ENCODE peak calls at places on chromosome 20, in four cellular contexts. H, S, P and L are unnamed samples.

GRCh38 chr20:57809661-57810172 is 99.9 kb upstream of the PMEPA1 start:
- DNase-seq in H (no peak), S (no peak), P (peak), L (no peak)

GRCh38 chr20:62741701-62742491 is 33.3 kb downstream of the NTSR1 start:
- DNase-seq in H (no peak), S (no peak), P (no peak), L (no peak)

GRCh38 chr20:34638532-34638931 is 38.4 kb downstream of the PIGU start:
- DNase-seq in H (no peak), S (no peak), P (no peak), L (no peak)

GRCh38 chr20:11064946-11065345 is 391.1 kb upstream of the JAG1 start:
- DNase-seq in H (no peak), S (no peak), P (no peak), L (no peak)

GRCh38 chr20:48467622-48468021 is 360.2 kb downstream of the PREX1 start:
- DNase-seq in H (no peak), S (no peak), P (no peak), L (no peak)

GRCh38 chr20:13857961-13858360 is 73.1 kb downstream of the NDUFAF5 start:
- DNase-seq in H (no peak), S (no peak), P (no peak), L (no peak)

GRCh38 chr20:54208492-54209044 is 681 bp downstream of the PFDN4 start:
- DNase-seq in H (no peak), S (no peak), P (no peak), L (no peak)

GRCh38 chr20:63372971-63373885 is 12.1 kb upstream of the CHRNA4 start:
- DNase-seq in H (no peak), S (no peak), P (peak), L (no peak)

GRCh38 chr20:63653041-63653973 is at the start of gene STMN3:
- DNase-seq in H (peak), S (peak), P (peak), L (peak)

GRCh38 chr20:32045999-32046398 is 6.0 kb upstream of the HCK start:
- DNase-seq in H (no peak), S (no peak), P (no peak), L (no peak)

GRCh38 chr20:60863548-60863947 is 388.5 kb upstream of the CDH4 start:
- DNase-seq in H (no peak), S (no peak), P (no peak), L (no peak)

GRCh38 chr20:46826343-46826984 is 68.2 kb upstream of the EYA2 start:
- DNase-seq in H (no peak), S (no peak), P (no peak), L (no peak)

GRCh38 chr20:51529758-51530157 is 12.8 kb downstream of the NFATC2 start:
- DNase-seq in H (peak), S (no peak), P (no peak), L (no peak)

GRCh38 chr20:22474215-22474614 is 110.2 kb downstream of the FOXA2 start:
- DNase-seq in H (no peak), S (no peak), P (no peak), L (no peak)